ENCODE peak calls at places on chromosomes 11 and 22, in ten cellular contexts. I, Q, V, T, X, M, H, O, B and K are unnamed samples.

GRCh38 chr11:20759541-20759940 is 90.2 kb downstream of the NELL1 start:
- DNase-seq in I (no peak), Q (no peak), V (no peak), T (no peak), X (no peak), M (no peak), H (no peak), O (no peak), B (no peak), K (no peak)

GRCh38 chr11:33160147-33160546 is 1.1 kb downstream of the CSTF3 start:
- DNase-seq in I (no peak), Q (no peak), V (no peak), T (no peak), X (no peak), M (no peak), H (no peak), O (no peak), B (no peak), K (no peak)

GRCh38 chr11:96168623-96169022 is 174.4 kb downstream of the MAML2 start:
- DNase-seq in I (peak; percentile 78), Q (peak; percentile 27), V (peak; percentile 70), T (peak; percentile 71), X (peak; percentile 18), M (no peak), H (no peak), O (peak; percentile 82), B (no peak), K (no peak)

GRCh38 chr11:130832571-130833432 is 83.5 kb downstream of the SNX19 start:
- DNase-seq in I (no peak), Q (no peak), V (no peak), T (no peak), X (no peak), M (no peak), H (no peak), O (no peak), B (no peak), K (no peak)

GRCh38 chr11:48020092-48020755 is 39.9 kb downstream of the PTPRJ start:
- DNase-seq in I (no peak), Q (no peak), V (no peak), T (no peak), X (no peak), M (peak; percentile 41), H (no peak), O (no peak), B (peak; percentile 57), K (peak; percentile 72)

GRCh38 chr11:85694385-85694980 is 8.5 kb upstream of the CCDC89 start:
- DNase-seq in I (no peak), Q (no peak), V (no peak), T (no peak), X (no peak), M (no peak), H (peak; percentile 21), O (no peak), B (no peak), K (no peak)

GRCh38 chr11:130040281-130040940 is 29.3 kb upstream of the APLP2 start:
- DNase-seq in I (no peak), Q (no peak), V (no peak), T (no peak), X (no peak), M (no peak), H (no peak), O (no peak), B (no peak), K (no peak)

GRCh38 chr11:36500315-36500721 is 9.8 kb downstream of the TRAF6 start:
- DNase-seq in I (no peak), Q (no peak), V (no peak), T (no peak), X (peak; percentile 56), M (peak; percentile 16), H (peak; percentile 38), O (no peak), B (no peak), K (no peak)

GRCh38 chr11:105915036-105915435 is 107.0 kb downstream of the MSANTD4 start:
- DNase-seq in I (no peak), Q (no peak), V (no peak), T (no peak), X (no peak), M (no peak), H (no peak), O (no peak), B (no peak), K (no peak)

GRCh38 chr22:40498454-40499186 is 128.2 kb downstream of the SGSM3 start:
- DNase-seq in I (no peak), Q (no peak), V (no peak), T (no peak), X (no peak), M (no peak), H (no peak), O (no peak), B (no peak), K (no peak)

DNA sequence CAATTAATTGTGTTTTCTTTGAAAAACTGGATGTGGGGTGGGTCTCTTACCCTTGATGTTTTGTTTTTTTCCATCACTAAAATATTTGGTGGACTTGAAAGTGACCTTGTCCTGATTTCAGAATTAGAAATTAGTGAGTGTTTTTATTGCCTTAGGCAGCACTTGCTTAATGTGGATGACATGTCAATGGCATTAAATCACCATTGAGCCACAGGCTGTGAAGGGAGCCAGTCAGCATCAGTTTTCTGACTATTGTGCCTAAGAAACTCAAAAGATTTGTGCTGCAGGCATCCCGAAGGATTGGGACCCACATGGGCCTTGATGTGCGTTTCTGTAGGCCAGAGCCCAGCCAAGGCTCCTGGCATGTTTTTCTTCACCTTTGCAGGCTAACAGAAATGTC is 53.8 kb downstream of the SWAP70 start:
- DNase-seq in I (no peak), Q (no peak), V (no peak), T (no peak), X (no peak), M (no peak), H (no peak), O (no peak), B (no peak), K (no peak)
- TF ChIP-seq POLR2A in I (no peak), Q (no peak), V (no peak), T (no peak), X (no peak), M (no peak), H (no peak), O (no peak), B (no peak), K (no peak)

GRCh38 chr11:8685306-8685705 is 2.7 kb downstream of the RPL27A start:
- DNase-seq in I (no peak), Q (no peak), V (no peak), T (no peak), X (no peak), M (no peak), H (no peak), O (no peak), B (no peak), K (no peak)

GRCh38 chr11:8682219-8683114 is at the start of the genes RPL27A and TRIM66:
- DNase-seq in I (peak; percentile 98), Q (peak; percentile 99), V (peak; percentile 98), T (peak; percentile 97), X (peak; percentile 99), M (peak; percentile 99), H (peak; percentile 89), O (peak; percentile 99), B (peak; percentile 98), K (peak; percentile 99)

GRCh38 chr11:8681837-8682218 is 637 bp downstream of the TRIM66 start:
- DNase-seq in I (no peak), Q (no peak), V (no peak), T (no peak), X (no peak), M (no peak), H (no peak), O (no peak), B (peak; percentile 22), K (no peak)

GRCh38 chr11:8684600-8685290 is 2.2 kb downstream of the RPL27A start:
- DNase-seq in I (no peak), Q (no peak), V (no peak), T (no peak), X (no peak), M (no peak), H (no peak), O (no peak), B (no peak), K (no peak)

GRCh38 chr11:8683115-8683807 is 669 bp downstream of the RPL27A start:
- DNase-seq in I (no peak), Q (no peak), V (no peak), T (no peak), X (no peak), M (no peak), H (no peak), O (no peak), B (no peak), K (no peak)
- H3K4me3 ChIP-seq in I (peak overlapping the region; percentile 94), Q (peak overlapping the region; percentile 97), V (peak overlapping the region; percentile 92), T (peak overlapping the region; percentile 99), X (peak overlapping the region; percentile 89), M (peak overlapping the region; percentile 96), H (peak overlapping the region; percentile 97), O (peak overlapping the region; percentile 94), B (peak overlapping the region; percentile 80), K (peak overlapping the region; percentile 90)

DNA sequence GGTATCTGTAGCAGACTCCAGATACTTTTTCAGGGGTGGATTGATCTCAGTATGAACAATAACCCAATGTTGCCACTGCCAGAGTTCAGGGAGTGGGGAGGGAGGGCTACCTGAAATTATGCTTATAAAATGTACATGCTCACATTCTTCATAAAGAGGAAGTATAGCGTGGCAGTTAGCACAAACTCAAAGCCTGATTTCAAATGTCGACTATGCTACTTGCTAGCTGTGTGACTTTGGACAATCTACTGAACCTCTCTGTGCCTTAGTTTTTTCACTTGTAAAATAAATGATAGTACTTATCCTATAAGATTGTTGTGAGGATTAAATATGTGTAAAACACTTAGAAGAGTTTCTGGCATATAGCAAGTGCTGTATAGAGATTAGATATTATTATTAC is 26.5 kb upstream of the POU2AF1 start:
- DNase-seq in I (no peak), Q (no peak), V (no peak), T (no peak), X (no peak), M (no peak), H (no peak), O (no peak), B (no peak), K (no peak)
- H3K4me1 ChIP-seq in I (no peaks in the 10 kb centered on the region), Q (no peaks in the 10 kb centered on the region), V (no peaks in the 10 kb centered on the region), T (no peaks in the 10 kb centered on the region), X (no peaks in the 10 kb centered on the region), M (no peaks in the 10 kb centered on the region), H (no peaks in the 10 kb centered on the region), O (no peaks in the 10 kb centered on the region), B (no peaks in the 10 kb centered on the region), K (no peaks in the 10 kb centered on the region)

GRCh38 chr11:121727942-121728341 is 275.2 kb upstream of the SORL1-AS1 start:
- DNase-seq in I (no peak), Q (no peak), V (no peak), T (no peak), X (no peak), M (no peak), H (no peak), O (no peak), B (no peak), K (no peak)

GRCh38 chr11:121723261-121723741 is 270.5 kb upstream of the SORL1-AS1 start:
- DNase-seq in I (peak; percentile 23), Q (peak; percentile 62), V (peak; percentile 33), T (peak; percentile 26), X (peak; percentile 30), M (no peak), H (no peak), O (peak; percentile 75), B (no peak), K (no peak)

GRCh38 chr11:121721961-121722360 is 269.2 kb upstream of the SORL1-AS1 start:
- DNase-seq in I (no peak), Q (no peak), V (no peak), T (no peak), X (no peak), M (no peak), H (no peak), O (peak; percentile 72), B (no peak), K (no peak)

GRCh38 chr11:121721448-121721847 is 268.7 kb upstream of the SORL1-AS1 start:
- DNase-seq in I (no peak), Q (no peak), V (no peak), T (no peak), X (no peak), M (no peak), H (no peak), O (no peak), B (no peak), K (no peak)

GRCh38 chr11:121722431-121723256 is 269.9 kb upstream of the SORL1-AS1 start:
- DNase-seq in I (peak; percentile 74), Q (peak; percentile 94), V (peak; percentile 83), T (peak; percentile 83), X (peak; percentile 86), M (peak; percentile 47), H (no peak), O (peak; percentile 97), B (no peak), K (no peak)
- TF ChIP-seq POLR2A in I (peak; percentile 7), Q (peak; percentile 75), V (peak; percentile 77), T (peak; percentile 47), X (no peak), M (peak; percentile 41), H (no peak), O (peak; percentile 85), B (no peak), K (no peak)